ENCODE peak calls at places on chromosomes 7 and 10, in eight cellular contexts. One of them, this sample, is unnamed. For H3K36me3, the result is how much of the 10 kb centered on the place peaks cover.

GRCh38 chr7:31466036-31466435 is 47.9 kb upstream of the ITPRID1 start:
- DNase-seq in IMR-90: no peak
- DNase-seq in astrocyte: no peak
- DNase-seq in PC-9: no peak
- DNase-seq in mammary epithelial cell: no peak
- DNase-seq in CD8-positive, alpha-beta memory T cell: no peak
- DNase-seq in CD8-positive, alpha-beta T cell: no peak
- DNase-seq in thoracic aorta: no peak
- DNase-seq in this sample: no peak

GRCh38 chr7:134553976-134554375 is 5.1 kb downstream of the AKR1B15 start:
- DNase-seq in CD8-positive, alpha-beta memory T cell: no peak
- DNase-seq in mammary epithelial cell: peak
- DNase-seq in PC-9: no peak
- DNase-seq in thoracic aorta: no peak
- DNase-seq in astrocyte: no peak
- DNase-seq in IMR-90: peak
- DNase-seq in CD8-positive, alpha-beta T cell: no peak
- DNase-seq in this sample: no peak

GRCh38 chr10:93254180-93254847 is 180.6 kb downstream of the CYP26A1 start:
- DNase-seq in PC-9: no peak
- DNase-seq in CD8-positive, alpha-beta T cell: no peak
- DNase-seq in IMR-90: no peak
- DNase-seq in CD8-positive, alpha-beta memory T cell: no peak
- DNase-seq in thoracic aorta: no peak
- DNase-seq in astrocyte: no peak
- DNase-seq in mammary epithelial cell: no peak
- DNase-seq in this sample: no peak

GRCh38 chr7:30688718-30689221 is 6.5 kb upstream of the CRHR2 start:
- DNase-seq in thoracic aorta: no peak
- DNase-seq in CD8-positive, alpha-beta memory T cell: no peak
- DNase-seq in mammary epithelial cell: no peak
- DNase-seq in astrocyte: no peak
- DNase-seq in CD8-positive, alpha-beta T cell: no peak
- DNase-seq in PC-9: peak
- DNase-seq in IMR-90: no peak
- DNase-seq in this sample: no peak

GRCh38 chr10:124254519-124254918 is 161.1 kb upstream of the CHST15 start:
- DNase-seq in thoracic aorta: no peak
- DNase-seq in astrocyte: no peak
- DNase-seq in PC-9: no peak
- DNase-seq in IMR-90: no peak
- DNase-seq in mammary epithelial cell: no peak
- DNase-seq in CD8-positive, alpha-beta memory T cell: no peak
- DNase-seq in CD8-positive, alpha-beta T cell: no peak
- DNase-seq in this sample: no peak

GRCh38 chr10:117138838-117139580 is 939 bp upstream of the VAX1 start:
- DNase-seq in CD8-positive, alpha-beta T cell: no peak
- DNase-seq in CD8-positive, alpha-beta memory T cell: no peak
- DNase-seq in PC-9: no peak
- DNase-seq in mammary epithelial cell: no peak
- DNase-seq in astrocyte: no peak
- DNase-seq in thoracic aorta: no peak
- DNase-seq in IMR-90: no peak
- DNase-seq in this sample: no peak

GRCh38 chr10:131160219-131160875 is 151.2 kb downstream of the TCERG1L start:
- DNase-seq in mammary epithelial cell: no peak
- DNase-seq in astrocyte: no peak
- DNase-seq in CD8-positive, alpha-beta T cell: no peak
- DNase-seq in PC-9: no peak
- DNase-seq in thoracic aorta: no peak
- DNase-seq in IMR-90: no peak
- DNase-seq in CD8-positive, alpha-beta memory T cell: no peak
- DNase-seq in this sample: no peak

GRCh38 chr10:26367771-26368170 is 70.4 kb upstream of the APBB1IP start:
- DNase-seq in CD8-positive, alpha-beta memory T cell: peak
- DNase-seq in CD8-positive, alpha-beta T cell: no peak
- DNase-seq in astrocyte: peak
- DNase-seq in mammary epithelial cell: peak
- DNase-seq in PC-9: peak
- DNase-seq in thoracic aorta: no peak
- DNase-seq in IMR-90: no peak
- DNase-seq in this sample: peak

GRCh38 chr7:73851410-73852338 is 9.3 kb upstream of the TMEM270 start:
- DNase-seq in CD8-positive, alpha-beta memory T cell: no peak
- DNase-seq in IMR-90: peak
- DNase-seq in astrocyte: peak
- DNase-seq in thoracic aorta: no peak
- DNase-seq in mammary epithelial cell: peak
- DNase-seq in CD8-positive, alpha-beta T cell: no peak
- DNase-seq in PC-9: peak
- DNase-seq in this sample: no peak

GRCh38 chr7:104926189-104926904 is 87.7 kb upstream of the KMT2E start:
- DNase-seq in CD8-positive, alpha-beta memory T cell: no peak
- DNase-seq in CD8-positive, alpha-beta T cell: no peak
- DNase-seq in IMR-90: no peak
- DNase-seq in PC-9: no peak
- DNase-seq in astrocyte: no peak
- DNase-seq in thoracic aorta: no peak
- DNase-seq in mammary epithelial cell: no peak
- DNase-seq in this sample: no peak

GRCh38 chr7:111138196-111138569 is 47.3 kb downstream of the LRRN3 start:
- DNase-seq in CD8-positive, alpha-beta T cell: peak
- DNase-seq in IMR-90: peak
- DNase-seq in astrocyte: peak
- DNase-seq in CD8-positive, alpha-beta memory T cell: peak
- DNase-seq in mammary epithelial cell: peak
- DNase-seq in PC-9: peak
- DNase-seq in thoracic aorta: peak
- DNase-seq in this sample: peak

GRCh38 chr10:113788604-113789083 is 37.2 kb downstream of the PLEKHS1 start:
- DNase-seq in PC-9: peak
- DNase-seq in IMR-90: peak
- DNase-seq in astrocyte: peak
- DNase-seq in thoracic aorta: peak
- DNase-seq in CD8-positive, alpha-beta T cell: no peak
- DNase-seq in mammary epithelial cell: peak
- DNase-seq in CD8-positive, alpha-beta memory T cell: no peak
- DNase-seq in this sample: peak

DNA sequence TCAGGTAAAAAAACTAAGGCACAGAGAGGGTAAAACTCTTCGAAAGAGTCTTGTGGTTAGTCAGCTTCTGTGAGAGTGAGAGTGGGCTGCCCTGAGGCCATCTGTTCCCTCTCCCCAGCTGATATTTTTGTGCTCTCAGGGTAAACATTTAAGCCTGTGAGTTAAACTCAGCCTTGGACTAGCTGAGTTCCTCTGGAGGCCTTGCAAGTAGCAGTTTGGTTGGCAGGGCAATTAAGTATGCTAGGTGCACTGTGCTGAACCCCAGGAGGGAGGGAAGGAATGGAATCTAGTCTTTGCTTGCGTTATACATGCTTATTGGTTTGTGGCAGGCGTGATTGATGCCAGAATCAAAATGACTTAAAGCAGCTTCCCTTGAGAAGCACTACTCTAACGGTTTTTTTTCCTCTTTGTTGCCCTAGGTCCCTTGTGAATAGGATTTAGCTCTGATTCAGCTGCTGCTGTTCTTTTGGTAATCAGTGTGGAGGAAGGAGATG is 140.2 kb downstream of the AUTS2 start:
- DNase-seq in CD8-positive, alpha-beta memory T cell: no peak
- DNase-seq in thoracic aorta: no peak
- DNase-seq in IMR-90: no peak
- DNase-seq in mammary epithelial cell: no peak
- DNase-seq in CD8-positive, alpha-beta T cell: no peak
- DNase-seq in PC-9: no peak
- DNase-seq in astrocyte: peak
- DNase-seq in this sample: no peak
- H3K4me3 ChIP-seq in CD8-positive, alpha-beta memory T cell: no peak
- H3K4me3 ChIP-seq in thoracic aorta: no peak
- H3K4me3 ChIP-seq in IMR-90: no peak
- H3K4me3 ChIP-seq in mammary epithelial cell: no peak
- H3K4me3 ChIP-seq in CD8-positive, alpha-beta T cell: no peak
- H3K4me3 ChIP-seq in PC-9: no peak
- H3K4me3 ChIP-seq in astrocyte: no peak
- H3K4me3 ChIP-seq in this sample: no peak

GRCh38 chr10:125880719-125881118 is 373 bp downstream of the DHX32 start:
- DNase-seq in astrocyte: no peak
- DNase-seq in CD8-positive, alpha-beta T cell: no peak
- DNase-seq in mammary epithelial cell: no peak
- DNase-seq in IMR-90: peak
- DNase-seq in thoracic aorta: no peak
- DNase-seq in CD8-positive, alpha-beta memory T cell: no peak
- DNase-seq in PC-9: no peak
- DNase-seq in this sample: no peak

GRCh38 chr10:125881192-125881591 is at the start of gene DHX32:
- DNase-seq in IMR-90: no peak
- DNase-seq in CD8-positive, alpha-beta T cell: no peak
- DNase-seq in astrocyte: no peak
- DNase-seq in PC-9: no peak
- DNase-seq in thoracic aorta: no peak
- DNase-seq in mammary epithelial cell: no peak
- DNase-seq in CD8-positive, alpha-beta memory T cell: no peak
- DNase-seq in this sample: peak

GRCh38 chr10:125878957-125879835 is 1.9 kb downstream of the DHX32 start:
- DNase-seq in CD8-positive, alpha-beta memory T cell: no peak
- DNase-seq in astrocyte: peak
- DNase-seq in IMR-90: peak
- DNase-seq in mammary epithelial cell: peak
- DNase-seq in PC-9: peak
- DNase-seq in CD8-positive, alpha-beta T cell: no peak
- DNase-seq in thoracic aorta: no peak
- DNase-seq in this sample: peak

GRCh38 chr10:125883198-125883597 is 2.1 kb upstream of the DHX32 start:
- DNase-seq in IMR-90: no peak
- DNase-seq in astrocyte: no peak
- DNase-seq in CD8-positive, alpha-beta memory T cell: no peak
- DNase-seq in thoracic aorta: no peak
- DNase-seq in mammary epithelial cell: no peak
- DNase-seq in CD8-positive, alpha-beta T cell: no peak
- DNase-seq in PC-9: no peak
- DNase-seq in this sample: no peak

DNA sequence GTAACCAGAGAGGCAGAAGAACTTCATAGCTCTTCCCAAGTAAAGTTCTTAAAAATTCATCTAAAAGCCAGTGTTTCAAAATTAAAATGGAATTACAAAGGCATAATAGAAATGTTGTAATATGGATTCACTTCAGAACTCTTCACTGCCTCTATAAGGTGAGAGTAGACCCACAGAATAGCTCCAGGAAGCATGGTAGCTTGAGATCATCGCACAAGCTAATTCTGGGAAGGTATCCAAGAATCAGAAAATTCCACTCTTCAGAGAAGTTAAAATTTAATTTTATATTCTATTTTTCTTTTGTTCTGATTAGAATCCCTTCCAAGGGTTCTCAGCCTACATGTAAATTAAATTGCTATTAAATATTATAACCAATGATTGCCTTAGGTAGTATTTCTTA is 1.5 kb upstream of the DHX32 start:
- DNase-seq in CD8-positive, alpha-beta memory T cell: no peak
- DNase-seq in IMR-90: peak
- DNase-seq in mammary epithelial cell: no peak
- DNase-seq in CD8-positive, alpha-beta T cell: no peak
- DNase-seq in thoracic aorta: no peak
- DNase-seq in PC-9: no peak
- DNase-seq in astrocyte: peak
- DNase-seq in this sample: no peak
- H3K36me3 ChIP-seq in CD8-positive, alpha-beta memory T cell: under half
- H3K36me3 ChIP-seq in IMR-90: under half
- H3K36me3 ChIP-seq in mammary epithelial cell: under half
- H3K36me3 ChIP-seq in CD8-positive, alpha-beta T cell: under half
- H3K36me3 ChIP-seq in thoracic aorta: under half
- H3K36me3 ChIP-seq in PC-9: under half
- H3K36me3 ChIP-seq in astrocyte: under half
- H3K36me3 ChIP-seq in this sample: under half

GRCh38 chr7:45088146-45088701 is 545 bp downstream of the NACAD start:
- DNase-seq in IMR-90: no peak
- DNase-seq in CD8-positive, alpha-beta T cell: no peak
- DNase-seq in PC-9: no peak
- DNase-seq in thoracic aorta: no peak
- DNase-seq in mammary epithelial cell: no peak
- DNase-seq in CD8-positive, alpha-beta memory T cell: no peak
- DNase-seq in astrocyte: no peak
- DNase-seq in this sample: no peak
- H3K4me3 ChIP-seq in IMR-90: peak
- H3K4me3 ChIP-seq in CD8-positive, alpha-beta T cell: no peak
- H3K4me3 ChIP-seq in PC-9: no peak
- H3K4me3 ChIP-seq in thoracic aorta: peak
- H3K4me3 ChIP-seq in mammary epithelial cell: no peak
- H3K4me3 ChIP-seq in CD8-positive, alpha-beta memory T cell: no peak
- H3K4me3 ChIP-seq in astrocyte: peak
- H3K4me3 ChIP-seq in this sample: peak

GRCh38 chr10:128069351-128070051 is 56.7 kb downstream of the MKI67 start:
- DNase-seq in astrocyte: peak
- DNase-seq in CD8-positive, alpha-beta memory T cell: peak
- DNase-seq in CD8-positive, alpha-beta T cell: peak
- DNase-seq in IMR-90: peak
- DNase-seq in thoracic aorta: no peak
- DNase-seq in PC-9: peak
- DNase-seq in mammary epithelial cell: peak
- DNase-seq in this sample: peak

GRCh38 chr10:128066954-128067382 is 59.3 kb downstream of the MKI67 start:
- DNase-seq in thoracic aorta: no peak
- DNase-seq in mammary epithelial cell: no peak
- DNase-seq in astrocyte: no peak
- DNase-seq in CD8-positive, alpha-beta memory T cell: no peak
- DNase-seq in IMR-90: no peak
- DNase-seq in CD8-positive, alpha-beta T cell: no peak
- DNase-seq in PC-9: no peak
- DNase-seq in this sample: no peak

GRCh38 chr10:128068398-128069285 is 57.6 kb downstream of the MKI67 start:
- DNase-seq in mammary epithelial cell: no peak
- DNase-seq in astrocyte: no peak
- DNase-seq in IMR-90: no peak
- DNase-seq in CD8-positive, alpha-beta memory T cell: no peak
- DNase-seq in PC-9: no peak
- DNase-seq in CD8-positive, alpha-beta T cell: no peak
- DNase-seq in thoracic aorta: no peak
- DNase-seq in this sample: no peak

GRCh38 chr10:128065881-128066534 is 60.2 kb downstream of the MKI67 start:
- DNase-seq in CD8-positive, alpha-beta T cell: no peak
- DNase-seq in CD8-positive, alpha-beta memory T cell: no peak
- DNase-seq in astrocyte: no peak
- DNase-seq in mammary epithelial cell: no peak
- DNase-seq in PC-9: no peak
- DNase-seq in thoracic aorta: no peak
- DNase-seq in IMR-90: no peak
- DNase-seq in this sample: no peak

DNA sequence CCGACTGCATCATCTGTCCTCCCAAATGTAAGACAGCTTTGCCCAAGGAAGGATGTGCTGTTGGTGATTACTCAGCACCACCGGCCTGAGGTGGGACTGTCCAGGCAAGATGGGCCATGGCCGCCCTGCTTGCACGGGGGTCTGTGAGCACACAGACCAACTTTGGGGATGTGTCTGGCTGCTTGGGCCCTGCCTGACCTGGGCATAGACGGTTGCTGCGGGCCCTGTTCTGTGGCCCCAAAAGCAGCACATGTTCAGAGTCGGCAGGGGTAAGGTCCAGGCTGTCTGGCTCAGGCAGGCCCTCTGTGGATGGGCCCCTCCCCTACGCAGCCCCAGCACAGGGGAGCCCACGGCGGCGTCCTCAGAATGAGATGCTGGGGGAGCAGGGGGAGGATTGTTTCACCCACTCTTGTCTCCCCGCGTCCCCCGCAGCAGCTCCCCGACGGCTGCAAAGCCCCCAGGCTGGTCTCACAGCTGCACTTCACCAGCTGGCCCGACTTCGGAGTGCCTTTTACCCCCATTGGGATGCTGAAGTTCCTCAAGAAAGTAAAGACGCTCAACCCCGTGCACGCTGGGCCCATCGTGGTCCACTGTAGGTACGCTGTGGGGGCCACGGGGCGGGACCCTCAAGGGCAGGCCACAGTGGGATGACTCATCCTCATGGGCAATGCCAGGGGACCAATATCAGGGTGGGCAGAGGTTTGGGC is 58.4 kb downstream of the MKI67 start:
- DNase-seq in mammary epithelial cell: no peak
- DNase-seq in CD8-positive, alpha-beta memory T cell: no peak
- DNase-seq in thoracic aorta: no peak
- DNase-seq in IMR-90: no peak
- DNase-seq in CD8-positive, alpha-beta T cell: no peak
- DNase-seq in PC-9: no peak
- DNase-seq in astrocyte: no peak
- DNase-seq in this sample: no peak
- H3K36me3 ChIP-seq in mammary epithelial cell: under half
- H3K36me3 ChIP-seq in CD8-positive, alpha-beta memory T cell: half or more
- H3K36me3 ChIP-seq in thoracic aorta: under half
- H3K36me3 ChIP-seq in IMR-90: under half
- H3K36me3 ChIP-seq in CD8-positive, alpha-beta T cell: half or more
- H3K36me3 ChIP-seq in PC-9: under half
- H3K36me3 ChIP-seq in astrocyte: under half
- H3K36me3 ChIP-seq in this sample: half or more

This sample was measured in adrenal gland.